ENCODE peak calls at places on chromosomes 2 and 18, in four cellular contexts. One of them, this sample, is unnamed.
A peak's percentile ranks its signal among the peaks of the same experiment; 100 is the strongest.

GRCh38 chr2:204791230-204791629 is 246.0 kb downstream of the PARD3B start:
- DNase-seq in heart right ventricle: no peak
- DNase-seq in GM10248: no peak
- DNase-seq in Calu3: no peak
- DNase-seq in this sample: no peak

GRCh38 chr2:98476192-98476868 is 31.7 kb downstream of the INPP4A start:
- DNase-seq in heart right ventricle: no peak
- DNase-seq in GM10248: peak; percentile 55
- DNase-seq in Calu3: no peak
- DNase-seq in this sample: no peak

GRCh38 chr2:207782238-207783030 is 12.7 kb upstream of the FZD5 start:
- DNase-seq in heart right ventricle: no peak
- DNase-seq in GM10248: no peak
- DNase-seq in Calu3: no peak
- DNase-seq in this sample: no peak

GRCh38 chr2:60551241-60552095 is 2.0 kb downstream of the BCL11A start:
- DNase-seq in heart right ventricle: peak; percentile 41
- DNase-seq in GM10248: no peak
- DNase-seq in Calu3: no peak
- DNase-seq in this sample: peak; percentile 23

GRCh38 chr2:1049691-1050090 is 99.0 kb downstream of the SNTG2 start:
- DNase-seq in heart right ventricle: no peak
- DNase-seq in GM10248: no peak
- DNase-seq in Calu3: no peak
- DNase-seq in this sample: no peak

GRCh38 chr2:71923143-71923525 is 224.5 kb downstream of the CYP26B1 start:
- DNase-seq in heart right ventricle: no peak
- DNase-seq in GM10248: no peak
- DNase-seq in Calu3: no peak
- DNase-seq in this sample: no peak

GRCh38 chr2:177989029-177989885 is 83.3 kb downstream of the PDE11A start:
- DNase-seq in heart right ventricle: no peak
- DNase-seq in GM10248: no peak
- DNase-seq in Calu3: no peak
- DNase-seq in this sample: no peak

GRCh38 chr2:238294393-238295143 is 6.2 kb upstream of the PER2 start:
- DNase-seq in heart right ventricle: no peak
- DNase-seq in GM10248: no peak
- DNase-seq in Calu3: no peak
- DNase-seq in this sample: no peak

GRCh38 chr2:86628091-86628522 is 4.4 kb upstream of the RNF103 start:
- DNase-seq in heart right ventricle: no peak
- DNase-seq in GM10248: peak; percentile 58
- DNase-seq in Calu3: no peak
- DNase-seq in this sample: no peak

GRCh38 chr18:4004176-4004829 is 450.8 kb downstream of the DLGAP1 start:
- DNase-seq in heart right ventricle: no peak
- DNase-seq in GM10248: no peak
- DNase-seq in Calu3: no peak
- DNase-seq in this sample: no peak

GRCh38 chr18:3995476-3996102 is 459.5 kb downstream of the DLGAP1 start:
- DNase-seq in heart right ventricle: no peak
- DNase-seq in GM10248: peak; percentile 31
- DNase-seq in Calu3: peak; percentile 64
- DNase-seq in this sample: peak; percentile 77

GRCh38 chr18:3994061-3994687 is 460.9 kb downstream of the DLGAP1 start:
- DNase-seq in heart right ventricle: no peak
- DNase-seq in GM10248: no peak
- DNase-seq in Calu3: no peak
- DNase-seq in this sample: no peak

GRCh38 chr18:3998698-3999333 is 456.3 kb downstream of the DLGAP1 start:
- DNase-seq in heart right ventricle: no peak
- DNase-seq in GM10248: no peak
- DNase-seq in Calu3: peak; percentile 43
- DNase-seq in this sample: peak; percentile 48
- TF ChIP-seq CTCF in heart right ventricle: peak; percentile 85
- TF ChIP-seq CTCF in GM10248: peak; percentile 48
- TF ChIP-seq CTCF in Calu3: peak; percentile 45
- TF ChIP-seq CTCF in this sample: peak; percentile 69

GRCh38 chr2:218391202-218391601 is 8.5 kb upstream of the CTDSP1 start:
- DNase-seq in heart right ventricle: no peak
- DNase-seq in GM10248: no peak
- DNase-seq in Calu3: no peak
- DNase-seq in this sample: no peak

GRCh38 chr2:218387369-218388194 is 5.5 kb downstream of the SLC11A1 start:
- DNase-seq in heart right ventricle: peak; percentile 68
- DNase-seq in GM10248: no peak
- DNase-seq in Calu3: no peak
- DNase-seq in this sample: peak; percentile 43

GRCh38 chr2:218386505-218387368 is 4.7 kb downstream of the SLC11A1 start:
- DNase-seq in heart right ventricle: no peak
- DNase-seq in GM10248: no peak
- DNase-seq in Calu3: no peak
- DNase-seq in this sample: no peak

GRCh38 chr2:218392459-218392858 is 7.2 kb upstream of the CTDSP1 start:
- DNase-seq in heart right ventricle: no peak
- DNase-seq in GM10248: no peak
- DNase-seq in Calu3: no peak
- DNase-seq in this sample: no peak

GRCh38 chr2:218389333-218390150 is 7.5 kb downstream of the SLC11A1 start:
- DNase-seq in heart right ventricle: no peak
- DNase-seq in GM10248: no peak
- DNase-seq in Calu3: no peak
- DNase-seq in this sample: no peak
- TF ChIP-seq CTCF in heart right ventricle: no peak
- TF ChIP-seq CTCF in GM10248: no peak
- TF ChIP-seq CTCF in Calu3: no peak
- TF ChIP-seq CTCF in this sample: no peak

GRCh38 chr2:80326214-80326613 is 21.7 kb upstream of the LRRTM1 start:
- DNase-seq in heart right ventricle: no peak
- DNase-seq in GM10248: peak; percentile 15
- DNase-seq in Calu3: no peak
- DNase-seq in this sample: no peak
- TF ChIP-seq CTCF in heart right ventricle: peak; percentile 66
- TF ChIP-seq CTCF in GM10248: peak; percentile 7
- TF ChIP-seq CTCF in Calu3: no peak
- TF ChIP-seq CTCF in this sample: no peak

GRCh38 chr18:48100712-48101165 is 170.3 kb upstream of the SMAD2 start:
- DNase-seq in heart right ventricle: no peak
- DNase-seq in GM10248: no peak
- DNase-seq in Calu3: no peak
- DNase-seq in this sample: no peak
- TF ChIP-seq CTCF in heart right ventricle: no peak
- TF ChIP-seq CTCF in GM10248: no peak
- TF ChIP-seq CTCF in Calu3: no peak
- TF ChIP-seq CTCF in this sample: no peak

GRCh38 chr18:44637210-44638051 is 43.3 kb upstream of the SETBP1 start:
- DNase-seq in heart right ventricle: no peak
- DNase-seq in GM10248: no peak
- DNase-seq in Calu3: peak; percentile 35
- DNase-seq in this sample: peak; percentile 30

GRCh38 chr18:44636241-44636640 is 44.4 kb upstream of the SETBP1 start:
- DNase-seq in heart right ventricle: no peak
- DNase-seq in GM10248: peak; percentile 15
- DNase-seq in Calu3: no peak
- DNase-seq in this sample: no peak

GRCh38 chr18:44635546-44635945 is 45.1 kb upstream of the SETBP1 start:
- DNase-seq in heart right ventricle: no peak
- DNase-seq in GM10248: no peak
- DNase-seq in Calu3: no peak
- DNase-seq in this sample: no peak

GRCh38 chr18:44638811-44639210 is 41.9 kb upstream of the SETBP1 start:
- DNase-seq in heart right ventricle: no peak
- DNase-seq in GM10248: no peak
- DNase-seq in Calu3: no peak
- DNase-seq in this sample: no peak

DNA sequence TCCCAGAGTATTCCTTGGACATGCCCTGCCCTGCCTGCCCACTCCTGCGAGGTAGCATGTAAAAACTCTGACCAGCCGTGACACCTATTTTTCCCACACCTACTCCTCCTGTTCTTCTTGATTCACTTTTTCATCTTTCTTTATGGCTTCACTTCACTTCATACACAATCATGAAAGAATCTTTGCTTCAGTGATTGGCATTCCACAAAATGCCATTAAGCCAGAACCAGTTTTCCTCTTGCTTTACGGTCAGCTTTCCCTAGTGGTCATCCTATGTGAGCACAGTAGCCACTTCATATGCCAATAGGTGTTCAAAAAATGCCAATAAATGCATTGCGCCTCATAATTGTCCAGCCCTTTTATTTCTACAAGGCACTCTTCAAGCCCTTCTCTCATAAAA is 42.5 kb upstream of the SETBP1 start:
- DNase-seq in heart right ventricle: no peak
- DNase-seq in GM10248: no peak
- DNase-seq in Calu3: no peak
- DNase-seq in this sample: no peak
- TF ChIP-seq CTCF in heart right ventricle: no peak
- TF ChIP-seq CTCF in GM10248: no peak
- TF ChIP-seq CTCF in Calu3: peak; percentile 20
- TF ChIP-seq CTCF in this sample: no peak

GRCh38 chr2:138829326-138829725 is 49.1 kb upstream of the NXPH2 start:
- DNase-seq in heart right ventricle: peak; percentile 28
- DNase-seq in GM10248: peak; percentile 9
- DNase-seq in Calu3: peak; percentile 73
- DNase-seq in this sample: peak; percentile 63
- TF ChIP-seq CTCF in heart right ventricle: peak; percentile 37
- TF ChIP-seq CTCF in GM10248: peak; percentile 47
- TF ChIP-seq CTCF in Calu3: peak; percentile 65
- TF ChIP-seq CTCF in this sample: no peak

DNA sequence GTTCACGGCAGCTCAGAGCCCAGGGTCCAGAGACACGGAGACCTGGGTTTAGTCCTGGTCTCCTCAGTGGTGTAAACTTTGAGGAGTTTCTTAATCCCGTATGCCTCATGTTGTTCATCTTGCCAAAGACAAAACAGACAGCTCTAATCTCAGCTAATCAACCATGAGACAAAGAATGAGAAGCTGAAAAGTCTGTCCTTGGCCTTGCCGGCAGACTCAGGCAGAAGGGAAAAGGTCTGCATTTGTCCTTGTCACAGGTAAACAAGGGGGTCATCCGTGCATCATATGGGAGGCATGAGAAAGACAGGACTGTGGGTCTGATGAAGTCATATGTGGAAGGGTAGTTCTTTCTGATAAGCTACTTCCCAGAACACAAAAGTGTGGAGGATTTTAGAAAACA is 1.8 kb upstream of the ARMC9 start:
- DNase-seq in heart right ventricle: no peak
- DNase-seq in GM10248: no peak
- DNase-seq in Calu3: no peak
- DNase-seq in this sample: no peak
- TF ChIP-seq CTCF in heart right ventricle: no peak
- TF ChIP-seq CTCF in GM10248: no peak
- TF ChIP-seq CTCF in Calu3: no peak
- TF ChIP-seq CTCF in this sample: no peak